ENCODE peak calls at places on chromosomes 6 and 20, in nine cellular contexts. N, X, M, A, L, Y, I, P and T are unnamed samples.

GRCh38 chr6:149896491-149896890 is 1.4 kb downstream of the RAET1E start:
- DNase-seq in N (peak), X (no peak), M (peak), A (no peak), L (no peak), Y (no peak), I (no peak), P (no peak), T (peak)

GRCh38 chr6:17393335-17394191 is at the start of gene CAP2:
- DNase-seq in N (peak), X (no peak), M (peak), A (peak), L (no peak), Y (peak), I (peak), P (peak), T (peak)

GRCh38 chr6:37324131-37325033 is 29.4 kb upstream of the RNF8 start:
- DNase-seq in N (peak), X (no peak), M (no peak), A (peak), L (no peak), Y (peak), I (no peak), P (no peak), T (no peak)

GRCh38 chr6:5123296-5124135 is 38.4 kb downstream of the PPP1R3G start:
- DNase-seq in N (no peak), X (no peak), M (no peak), A (no peak), L (no peak), Y (no peak), I (no peak), P (no peak), T (no peak)

GRCh38 chr20:2752631-2753455 is 47.6 kb downstream of the CPXM1 start:
- DNase-seq in N (no peak), X (peak), M (peak), A (peak), L (peak), Y (peak), I (peak), P (peak), T (peak)

GRCh38 chr20:49768204-49769124 is 44.2 kb upstream of the SLC9A8 start:
- DNase-seq in N (peak), X (peak), M (no peak), A (peak), L (no peak), Y (no peak), I (no peak), P (no peak), T (peak)

GRCh38 chr6:117600008-117600743 is 2.1 kb downstream of the GOPC start:
- DNase-seq in N (no peak), X (no peak), M (no peak), A (peak), L (no peak), Y (no peak), I (no peak), P (no peak), T (peak)

GRCh38 chr6:165662671-165663282 is at the start of gene PDE10A:
- DNase-seq in N (peak), X (no peak), M (peak), A (no peak), L (peak), Y (no peak), I (peak), P (no peak), T (peak)

GRCh38 chr20:59042796-59043621 is 423 bp upstream of the PRELID3B start:
- DNase-seq in N (peak), X (peak), M (peak), A (peak), L (peak), Y (peak), I (peak), P (peak), T (peak)

GRCh38 chr6:79186564-79186963 is 47.9 kb downstream of the HMGN3 start:
- DNase-seq in N (no peak), X (no peak), M (no peak), A (no peak), L (no peak), Y (no peak), I (no peak), P (no peak), T (no peak)

GRCh38 chr20:44331201-44331600 is 5.6 kb upstream of the R3HDML start:
- DNase-seq in N (no peak), X (no peak), M (no peak), A (no peak), L (no peak), Y (no peak), I (no peak), P (no peak), T (no peak)

GRCh38 chr6:138666636-138667035 is 106.9 kb upstream of the CCDC28A start:
- DNase-seq in N (peak), X (no peak), M (no peak), A (no peak), L (no peak), Y (no peak), I (no peak), P (no peak), T (peak)

GRCh38 chr6:159899994-159900745 is 9.4 kb downstream of the MAS1 start:
- DNase-seq in N (peak), X (no peak), M (no peak), A (no peak), L (no peak), Y (no peak), I (no peak), P (no peak), T (peak)

GRCh38 chr6:107970255-107970654 is 12.2 kb upstream of the SEC63 start:
- DNase-seq in N (no peak), X (no peak), M (no peak), A (no peak), L (no peak), Y (no peak), I (no peak), P (no peak), T (no peak)

GRCh38 chr20:17966432-17967312 is 1.9 kb downstream of the SNX5 start:
- DNase-seq in N (peak), X (no peak), M (no peak), A (no peak), L (no peak), Y (no peak), I (no peak), P (peak), T (peak)

GRCh38 chr6:149859368-149859767 is 4.8 kb downstream of the LRP11 start:
- DNase-seq in N (peak), X (no peak), M (no peak), A (no peak), L (no peak), Y (no peak), I (no peak), P (no peak), T (peak)

GRCh38 chr20:11497543-11497942 is 420.1 kb upstream of the BTBD3 start:
- DNase-seq in N (no peak), X (no peak), M (no peak), A (no peak), L (no peak), Y (no peak), I (no peak), P (peak), T (no peak)

GRCh38 chr20:20568604-20569205 is 143.7 kb downstream of the RALGAPA2 start:
- DNase-seq in N (peak), X (no peak), M (peak), A (peak), L (peak), Y (peak), I (peak), P (peak), T (peak)

GRCh38 chr6:8177721-8178120 is 75.4 kb upstream of the EEF1E1 start:
- DNase-seq in N (no peak), X (no peak), M (no peak), A (no peak), L (no peak), Y (no peak), I (no peak), P (no peak), T (no peak)

GRCh38 chr6:98787961-98788360 is 46.4 kb upstream of the POU3F2 start:
- DNase-seq in N (no peak), X (no peak), M (no peak), A (no peak), L (no peak), Y (no peak), I (no peak), P (peak), T (no peak)

GRCh38 chr6:128252293-128253176 is 267.9 kb downstream of the PTPRK start:
- DNase-seq in N (no peak), X (no peak), M (no peak), A (peak), L (no peak), Y (peak), I (no peak), P (no peak), T (no peak)

GRCh38 chr6:64258302-64258701 is 622.7 kb downstream of the PHF3 start:
- DNase-seq in N (no peak), X (no peak), M (no peak), A (no peak), L (no peak), Y (no peak), I (no peak), P (no peak), T (no peak)

GRCh38 chr6:33160728-33161323 is 31.4 kb downstream of the COL11A2 start:
- DNase-seq in N (peak), X (no peak), M (no peak), A (no peak), L (no peak), Y (no peak), I (peak), P (peak), T (peak)

GRCh38 chr6:140623498-140623897 is 1249.0 kb upstream of the CITED2 start:
- DNase-seq in N (peak), X (no peak), M (no peak), A (no peak), L (no peak), Y (no peak), I (no peak), P (no peak), T (peak)